ENCODE peak calls at places on chromosome 15, in nine cellular contexts. F is cardiac muscle cell; V is tibial nerve; S is WERI-Rb-1; T is neuronal stem cell; Q is caudate nucleus; J is CD4-positive, alpha-beta memory T cell; K is heart right ventricle; L is A549. Z is an unnamed sample.

GRCh38 chr15:89836255-89837133 is 21.8 kb upstream of the ANPEP start:
- DNase-seq in F (peak; percentile 28), V (no peak), S (no peak), T (no peak), Q (peak; percentile 22), J (no peak), K (no peak), L (no peak), Z (no peak)

GRCh38 chr15:31271706-31272557 is 54.7 kb upstream of the KLF13 start:
- DNase-seq in F (no peak), V (no peak), S (no peak), T (no peak), Q (no peak), J (no peak), K (no peak), L (no peak), Z (no peak)

GRCh38 chr15:92812271-92812670 is 87.9 kb upstream of the CHD2 start:
- DNase-seq in F (no peak), V (no peak), S (no peak), T (no peak), Q (no peak), J (no peak), K (no peak), L (no peak), Z (no peak)

GRCh38 chr15:33201376-33202189 is 7.1 kb upstream of the FMN1 start:
- DNase-seq in F (peak; percentile 19), V (no peak), S (peak; percentile 82), T (peak; percentile 65), Q (peak; percentile 14), J (peak; percentile 38), K (no peak), L (peak; percentile 91), Z (peak; percentile 67)

GRCh38 chr15:38530113-38530512 is 34.5 kb downstream of the RASGRP1 start:
- DNase-seq in F (no peak), V (no peak), S (no peak), T (no peak), Q (no peak), J (no peak), K (no peak), L (no peak), Z (no peak)

GRCh38 chr15:72796515-72797337 is 13.2 kb upstream of the ADPGK start:
- DNase-seq in F (peak; percentile 71), V (no peak), S (peak; percentile 47), T (peak; percentile 49), Q (peak; percentile 15), J (peak; percentile 37), K (peak; percentile 54), L (peak; percentile 76), Z (peak; percentile 31)

GRCh38 chr15:58148120-58148519 is 9.9 kb downstream of the AQP9 start:
- DNase-seq in F (no peak), V (no peak), S (no peak), T (no peak), Q (no peak), J (no peak), K (no peak), L (no peak), Z (no peak)

GRCh38 chr15:71804695-71805470 is 5.5 kb upstream of the NR2E3 start:
- DNase-seq in F (no peak), V (no peak), S (peak; percentile 26), T (no peak), Q (no peak), J (no peak), K (no peak), L (no peak), Z (peak; percentile 37)

GRCh38 chr15:60903221-60903620 is 325.9 kb downstream of the RORA start:
- DNase-seq in F (no peak), V (no peak), S (no peak), T (no peak), Q (no peak), J (no peak), K (no peak), L (no peak), Z (no peak)

GRCh38 chr15:27545494-27546255 is 553.4 kb downstream of the OCA2 start:
- DNase-seq in F (no peak), V (no peak), S (no peak), T (no peak), Q (no peak), J (no peak), K (no peak), L (no peak), Z (no peak)

GRCh38 chr15:64754663-64755426 is 20.5 kb downstream of the RBPMS2 start:
- DNase-seq in F (no peak), V (no peak), S (no peak), T (no peak), Q (no peak), J (no peak), K (no peak), L (no peak), Z (no peak)
- H3K27ac ChIP-seq in F (peak overlapping the region; percentile 81), V (no peak overlapping the region), S (no peak overlapping the region), T (no peak overlapping the region), Q (no peak overlapping the region), J (no peak overlapping the region), K (peak overlapping the region; percentile 79), L (no peak overlapping the region), Z (no peak overlapping the region)

DNA sequence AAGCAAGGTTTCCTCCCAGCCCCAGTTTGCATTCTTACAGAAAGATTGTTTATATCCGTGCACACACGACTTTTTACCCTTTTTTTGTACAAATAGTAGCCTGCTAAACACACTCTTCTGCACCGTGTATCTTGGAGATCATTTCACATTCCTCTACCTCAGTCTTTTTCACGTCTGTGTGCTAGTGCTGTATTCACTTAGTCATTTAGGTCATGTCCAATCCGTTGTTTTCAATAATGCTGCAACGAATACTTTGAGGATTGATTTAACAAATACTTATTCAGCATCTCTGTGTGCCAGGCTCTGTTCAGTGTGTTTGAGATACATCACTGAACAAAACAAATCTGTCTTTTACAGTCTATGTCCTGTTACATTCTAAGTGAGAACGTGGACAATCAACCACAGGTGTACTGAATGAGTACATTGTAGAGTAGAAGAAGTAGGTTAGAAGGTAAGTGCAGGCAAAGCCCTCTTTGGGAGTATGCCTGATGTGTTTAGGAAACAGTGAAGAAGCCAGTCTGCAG is 917 bp downstream of the JMJD7 start:
- DNase-seq in F (no peak), V (no peak), S (no peak), T (no peak), Q (no peak), J (no peak), K (no peak), L (no peak), Z (no peak)
- H3K27ac ChIP-seq in F (no peak overlapping the region), V (peak overlapping the region; percentile 88), S (no peak overlapping the region), T (no peak overlapping the region), Q (no peak overlapping the region), J (peak overlapping the region; percentile 74), K (peak overlapping the region; percentile 94), L (peak overlapping the region; percentile 70), Z (no peak overlapping the region)

GRCh38 chr15:67479781-67480180 is 41.1 kb upstream of the C15orf61 start:
- DNase-seq in F (no peak), V (no peak), S (no peak), T (no peak), Q (no peak), J (no peak), K (no peak), L (no peak), Z (no peak)

GRCh38 chr15:67481680-67482079 is 39.3 kb upstream of the C15orf61 start:
- DNase-seq in F (no peak), V (no peak), S (no peak), T (no peak), Q (no peak), J (no peak), K (no peak), L (no peak), Z (no peak)

DNA sequence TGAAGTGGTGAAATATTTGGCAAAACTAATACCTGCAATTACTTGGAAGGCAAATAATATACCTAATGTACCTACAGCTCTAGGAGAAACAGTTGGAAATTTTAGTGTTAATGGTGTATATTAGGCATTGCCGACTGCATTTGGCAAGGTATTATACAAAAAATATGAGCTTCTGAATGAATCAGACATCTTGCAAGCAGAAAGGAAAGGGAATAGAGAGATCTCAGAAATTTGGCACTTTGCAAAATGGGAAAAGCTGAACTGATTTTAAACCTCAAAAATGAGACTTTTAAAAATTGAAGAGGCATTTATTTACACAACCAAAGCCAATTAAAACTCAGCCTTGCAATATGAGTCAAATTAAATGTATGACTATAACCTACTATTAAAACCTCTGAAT is 40.2 kb upstream of the C15orf61 start:
- DNase-seq in F (no peak), V (no peak), S (no peak), T (no peak), Q (no peak), J (no peak), K (no peak), L (no peak), Z (no peak)
- H3K27ac ChIP-seq in F (no peak overlapping the region), V (no peak overlapping the region), S (no peak overlapping the region), T (no peak overlapping the region), Q (no peak overlapping the region), J (no peak overlapping the region), K (no peak overlapping the region), L (no peak overlapping the region), Z (no peak overlapping the region)

DNA sequence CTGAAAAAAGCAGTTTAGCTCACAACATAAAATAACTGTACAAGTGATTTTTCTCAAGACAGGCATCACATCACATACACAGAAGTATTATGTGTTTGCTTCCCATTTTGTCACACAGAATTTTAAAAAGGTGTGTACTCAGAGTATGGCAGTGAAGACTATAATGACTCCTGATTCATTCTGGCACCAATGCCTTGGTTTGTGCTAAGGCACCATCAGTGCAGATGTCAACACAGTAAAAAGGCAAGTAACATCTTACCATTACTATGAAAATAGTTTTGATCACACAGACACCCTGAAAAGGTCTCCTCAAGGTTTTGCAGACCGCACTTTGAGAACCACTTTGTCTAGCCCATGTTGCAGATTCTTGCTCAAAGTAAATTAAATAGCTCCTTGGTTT is 191.6 kb downstream of the KLHL25 start:
- DNase-seq in F (no peak), V (no peak), S (no peak), T (no peak), Q (no peak), J (no peak), K (no peak), L (no peak), Z (no peak)
- H3K27ac ChIP-seq in F (no peak overlapping the region), V (no peak overlapping the region), S (no peak overlapping the region), T (no peak overlapping the region), Q (no peak overlapping the region), J (no peak overlapping the region), K (peak overlapping the region; percentile 32), L (no peak overlapping the region), Z (no peak overlapping the region)

Z was measured in body of pancreas.